ENCODE peak calls at places on chromosomes 5 and 9, in six cellular contexts. K, P, T, F, U and V are unnamed samples. For H3K27me3, the result is how much of the 10 kb centered on the place peaks cover.

GRCh38 chr5:64140018-64140417 is 25.6 kb upstream of the RNF180 start:
- DNase-seq in K (no peak), F (no peak), P (no peak), U (no peak), T (no peak), V (no peak)

GRCh38 chr9:90046317-90046861 is 441.6 kb downstream of the GADD45G start:
- DNase-seq in T (no peak), U (no peak), F (no peak), K (no peak), P (no peak), V (no peak)

GRCh38 chr9:37104183-37104889 is 16.0 kb upstream of the ZCCHC7 start:
- DNase-seq in K (peak), T (peak), U (no peak), P (peak), F (no peak), V (no peak)

GRCh38 chr5:151016700-151017099 is 3.7 kb upstream of the GPX3 start:
- DNase-seq in U (no peak), P (no peak), K (no peak), T (no peak), F (no peak), V (no peak)

GRCh38 chr9:93827545-93828330 is 127.4 kb downstream of the BARX1 start:
- DNase-seq in U (peak), P (peak), T (peak), F (no peak), K (peak), V (peak)

GRCh38 chr5:156402387-156402921 is 75.5 kb downstream of the SGCD start:
- DNase-seq in P (peak), T (peak), U (peak), F (peak), K (no peak), V (peak)

GRCh38 chr5:40551706-40552557 is 127.8 kb upstream of the PTGER4 start:
- DNase-seq in K (peak), P (peak), T (peak), U (no peak), F (peak), V (no peak)

GRCh38 chr5:157502143-157502647 is 42.2 kb downstream of the NIPAL4 start:
- DNase-seq in T (no peak), U (no peak), P (peak), K (peak), F (no peak), V (no peak)

GRCh38 chr5:151227918-151228447 is 4.1 kb upstream of the CCDC69 start:
- DNase-seq in P (no peak), F (no peak), K (no peak), U (no peak), T (no peak), V (no peak)

GRCh38 chr9:5621327-5621726 is 7.6 kb upstream of the RIC1 start:
- DNase-seq in T (no peak), U (no peak), P (peak), K (peak), F (no peak), V (no peak)

GRCh38 chr5:74408150-74409043 is 232.1 kb downstream of the ENC1 start:
- DNase-seq in T (no peak), K (no peak), P (no peak), F (no peak), U (no peak), V (no peak)

GRCh38 chr5:146574713-146575112 is 58.7 kb upstream of the GPR151 start:
- DNase-seq in T (no peak), K (no peak), U (no peak), F (no peak), P (no peak), V (no peak)

GRCh38 chr5:6489786-6490185 is 41.1 kb downstream of the UBE2QL1 start:
- DNase-seq in F (no peak), U (no peak), P (no peak), K (no peak), T (no peak), V (no peak)

GRCh38 chr5:36728697-36729543 is 122.5 kb downstream of the SLC1A3 start:
- DNase-seq in K (peak), F (no peak), U (peak), T (peak), P (peak), V (no peak)

GRCh38 chr9:81665514-81665838 is 23.9 kb downstream of the TLE1 start:
- DNase-seq in T (peak), F (no peak), P (peak), K (no peak), U (no peak), V (peak)

GRCh38 chr5:74262810-74263209 is 377.7 kb downstream of the ENC1 start:
- DNase-seq in K (no peak), U (no peak), T (no peak), P (no peak), F (no peak), V (no peak)

GRCh38 chr5:124843596-124843899 is 97.1 kb upstream of the ZNF608 start:
- DNase-seq in U (no peak), T (no peak), K (no peak), F (no peak), P (peak), V (no peak)

GRCh38 chr9:106228861-106229260 is 534.5 kb downstream of the TMEM38B start:
- DNase-seq in U (no peak), F (no peak), P (no peak), T (no peak), K (no peak), V (no peak)

GRCh38 chr5:42982107-42982622 is 58.0 kb downstream of the ANXA2R start:
- DNase-seq in T (peak), K (no peak), U (no peak), F (no peak), P (peak), V (peak)

GRCh38 chr9:134594376-134594941 is 47.1 kb upstream of the COL5A1 start:
- DNase-seq in U (no peak), T (no peak), K (no peak), F (no peak), P (no peak), V (no peak)

GRCh38 chr5:169808118-169808581 is 171.1 kb downstream of the DOCK2 start:
- DNase-seq in K (no peak), F (peak), P (no peak), T (peak), U (no peak), V (peak)
- H3K27me3 ChIP-seq in K (under half), F (under half), P (under half), T (under half), U (under half), V (under half)

DNA sequence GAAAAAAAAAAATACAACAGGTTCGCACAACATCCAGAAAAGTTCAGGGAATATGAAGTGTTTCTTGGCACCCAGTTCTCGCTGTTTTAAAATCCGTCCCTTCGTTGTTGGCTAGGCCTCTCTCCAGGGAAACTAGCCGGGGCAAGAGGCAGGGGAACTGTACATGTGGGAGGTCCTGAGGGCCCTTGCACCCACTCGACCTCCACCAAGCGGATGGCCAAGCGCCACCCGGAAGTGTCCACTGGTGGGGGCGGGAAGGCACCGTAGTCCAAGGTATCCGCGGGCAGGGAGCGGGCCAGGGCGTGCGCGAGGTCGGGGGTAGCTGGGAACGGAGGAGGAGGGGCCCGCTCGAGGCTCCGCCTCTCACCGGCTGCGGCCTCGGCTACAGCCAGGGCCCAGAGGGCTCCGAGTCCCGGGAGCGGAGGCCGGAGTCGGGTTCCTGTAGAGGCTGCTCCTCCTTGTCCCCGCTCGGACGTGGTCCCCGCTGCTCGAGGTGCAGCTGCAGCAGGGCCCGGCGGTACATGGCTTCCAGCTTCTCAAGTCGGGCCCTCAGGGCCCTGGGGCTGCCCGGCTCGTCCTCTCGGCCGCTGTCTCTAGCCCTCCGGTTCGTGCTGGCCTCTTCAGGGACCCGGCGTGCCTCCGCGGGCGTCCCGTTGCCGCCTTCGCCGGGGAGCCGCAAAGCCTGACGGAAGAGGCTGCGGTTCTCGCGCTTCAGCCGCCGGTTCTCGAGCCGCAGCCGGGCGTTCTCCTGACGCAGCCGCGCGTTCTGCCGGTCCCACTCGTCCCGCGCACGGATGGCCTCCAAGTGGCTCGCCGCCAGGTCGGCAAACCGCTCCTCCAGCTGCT is 720 bp downstream of the TUSC1 start:
- DNase-seq in F (no peak), T (peak), U (peak), P (peak), K (peak), V (peak)
- H2BK120ac ChIP-seq in F (no peak), T (peak), U (peak), P (peak), K (peak), V (no peak)

DNA sequence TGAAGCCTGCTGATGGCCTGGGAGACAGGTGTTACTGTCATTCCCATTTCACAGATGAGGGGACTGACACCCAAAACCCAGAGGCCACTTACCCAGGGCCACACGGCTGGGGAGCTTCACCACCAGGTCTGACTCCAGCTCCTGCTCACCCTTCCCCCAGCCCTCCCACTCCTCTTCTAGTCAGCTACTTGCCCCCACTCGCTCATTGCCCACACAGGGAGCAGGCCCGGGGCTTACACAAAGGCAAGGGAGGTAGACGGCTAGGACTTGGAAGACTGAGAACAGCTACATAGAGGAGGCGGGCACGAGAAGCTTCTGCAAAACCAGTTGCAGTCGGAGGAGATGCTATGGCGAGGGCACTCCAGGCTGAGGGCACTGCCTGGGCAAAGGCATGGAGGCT is 21.3 kb downstream of the LMX1B start:
- DNase-seq in F (no peak), K (no peak), U (no peak), P (no peak), T (no peak), V (no peak)
- H3K27me3 ChIP-seq in F (half or more), K (half or more), U (under half), P (half or more), T (half or more), V (under half)

DNA sequence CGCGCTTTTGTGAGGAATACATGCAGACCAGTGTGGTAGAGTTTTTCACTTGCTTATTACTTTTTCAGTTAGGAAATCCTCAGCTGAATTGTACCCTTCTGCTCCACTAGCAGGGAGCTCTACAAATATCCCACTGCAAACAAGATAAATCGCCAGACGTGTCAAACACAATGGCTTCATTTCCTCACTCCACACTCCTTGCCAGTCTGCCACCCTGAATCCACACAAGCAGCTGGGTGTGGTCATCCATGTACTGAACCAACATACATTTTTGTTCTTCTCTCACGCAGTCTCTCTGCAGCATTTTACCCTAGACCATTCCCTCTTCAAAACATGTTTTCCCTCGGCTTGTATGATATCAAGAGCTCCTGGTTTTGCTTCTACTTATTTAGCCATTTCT is 3.7 kb upstream of the ROR2 start:
- DNase-seq in P (no peak), K (no peak), T (peak), U (no peak), F (no peak), V (no peak)
- H2BK120ac ChIP-seq in P (no peak), K (peak), T (peak), U (no peak), F (no peak), V (no peak)

GRCh38 chr9:122226758-122227575 is 1.8 kb downstream of the LHX6 start:
- DNase-seq in U (no peak), K (no peak), F (no peak), P (no peak), T (peak), V (peak)

GRCh38 chr9:122227576-122227903 is 1.2 kb downstream of the LHX6 start:
- DNase-seq in T (no peak), P (no peak), K (no peak), U (no peak), F (no peak), V (no peak)

GRCh38 chr9:122226142-122226757 is 2.5 kb downstream of the LHX6 start:
- DNase-seq in P (no peak), F (no peak), U (no peak), K (no peak), T (peak), V (peak)

GRCh38 chr9:122228191-122228905 is 409 bp downstream of the LHX6 start:
- DNase-seq in F (no peak), P (peak), T (peak), K (no peak), U (no peak), V (no peak)

GRCh38 chr9:122228906-122229837 is at the start of gene LHX6:
- DNase-seq in P (peak), U (no peak), T (peak), F (no peak), K (peak), V (no peak)
- H3K27me3 ChIP-seq in P (half or more), U (under half), T (half or more), F (half or more), K (half or more), V (half or more)

GRCh38 chr5:38591450-38591849 is 35.0 kb upstream of the LIFR start:
- DNase-seq in K (peak), F (no peak), P (peak), T (no peak), U (no peak), V (no peak)

GRCh38 chr5:38596997-38597396 is 40.6 kb upstream of the LIFR start:
- DNase-seq in P (no peak), T (peak), F (no peak), K (no peak), U (no peak), V (no peak)

GRCh38 chr5:38598296-38598993 is 42.0 kb upstream of the LIFR start:
- DNase-seq in U (no peak), K (no peak), F (no peak), T (peak), P (no peak), V (no peak)

GRCh38 chr5:38593959-38594358 is 37.5 kb upstream of the LIFR start:
- DNase-seq in P (no peak), K (no peak), F (no peak), T (no peak), U (no peak), V (no peak)

DNA sequence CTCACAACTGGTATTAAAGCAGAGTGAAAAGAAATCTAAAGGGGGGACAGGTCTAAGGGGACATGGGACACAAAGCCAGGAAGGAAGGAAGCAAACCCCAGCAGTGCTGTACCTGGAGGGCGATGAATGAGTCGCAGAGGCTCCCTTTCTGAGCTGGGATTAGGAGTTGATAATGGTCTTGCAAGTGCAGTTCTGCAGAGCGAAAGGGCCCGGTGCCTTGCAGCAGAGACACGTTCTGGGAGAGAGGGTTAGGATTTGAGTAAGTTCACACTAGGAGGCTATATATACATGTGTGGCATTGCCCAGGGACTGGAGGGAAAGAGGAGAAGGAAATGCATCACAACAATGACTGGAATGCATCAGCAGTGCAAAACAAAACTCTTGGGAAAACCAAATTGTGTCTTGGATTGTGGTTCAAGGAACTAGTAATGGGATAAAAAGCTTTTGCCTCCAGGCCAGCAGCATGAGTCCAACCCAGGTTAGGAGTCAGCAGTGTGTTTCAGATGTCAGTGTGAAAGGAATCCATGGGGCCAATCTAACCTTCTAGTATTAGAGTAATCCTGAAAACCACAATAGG is 38.8 kb upstream of the LIFR start:
- DNase-seq in F (no peak), T (peak), U (no peak), K (peak), P (peak), V (no peak)
- H2BK120ac ChIP-seq in F (no peak), T (no peak), U (no peak), K (no peak), P (no peak), V (no peak)

GRCh38 chr9:130658893-130659698 is 5.3 kb upstream of the PRDM12 start:
- DNase-seq in F (no peak), T (no peak), K (no peak), U (no peak), P (no peak), V (no peak)
- H3K27me3 ChIP-seq in F (half or more), T (half or more), K (half or more), U (half or more), P (half or more), V (half or more)